ENCODE peak calls at places on chromosomes 7 and 10, in four cellular contexts. W is mesothelial cell of epicardium, J is astrocyte of the spinal cord, A is fibroblast of the aortic adventitia. M is an unnamed sample.

GRCh38 chr10:1061930-1062769 is 6.0 kb downstream of the WDR37 start:
- DNase-seq in W (no peak), J (peak), A (peak), M (no peak)

GRCh38 chr7:159009951-159010350 is 134.7 kb downstream of the VIPR2 start:
- DNase-seq in W (no peak), J (no peak), A (no peak), M (no peak)

GRCh38 chr7:116782177-116782711 is 80.1 kb upstream of the CAPZA2 start:
- DNase-seq in W (no peak), J (peak), A (peak), M (no peak)

GRCh38 chr7:155860840-155861479 is 48.7 kb upstream of the SHH start:
- DNase-seq in W (no peak), J (peak), A (peak), M (no peak)

GRCh38 chr7:76149847-76150691 is 51.6 kb upstream of the SRRM3 start:
- DNase-seq in W (no peak), J (no peak), A (no peak), M (no peak)

GRCh38 chr7:111357691-111358090 is 204.6 kb downstream of the IMMP2L start:
- DNase-seq in W (no peak), J (peak), A (peak), M (no peak)

GRCh38 chr7:132475669-132476116 is 100.6 kb downstream of the PLXNA4 start:
- DNase-seq in W (no peak), J (no peak), A (no peak), M (no peak)

GRCh38 chr7:40234046-40234445 is 99.2 kb downstream of the SUGCT start:
- DNase-seq in W (no peak), J (no peak), A (no peak), M (no peak)

GRCh38 chr10:62239994-62240393 is 28.6 kb downstream of the RTKN2 start:
- DNase-seq in W (no peak), J (no peak), A (no peak), M (no peak)

GRCh38 chr10:73577788-73578187 is 13.4 kb downstream of the USP54 start:
- DNase-seq in W (no peak), J (peak), A (peak), M (no peak)

GRCh38 chr10:105586451-105587098 is 945.5 kb downstream of the SORCS3 start:
- DNase-seq in W (no peak), J (peak), A (peak), M (no peak)

GRCh38 chr7:55903985-55904759 is 16.9 kb downstream of the ZNF713 start:
- DNase-seq in W (no peak), J (no peak), A (no peak), M (no peak)

GRCh38 chr10:21502371-21502765 is 23.1 kb downstream of the SKIDA1 start:
- DNase-seq in W (no peak), J (no peak), A (no peak), M (no peak)

GRCh38 chr7:18566829-18567228 is 71.3 kb downstream of the HDAC9 start:
- DNase-seq in W (no peak), J (no peak), A (no peak), M (peak)

GRCh38 chr7:116547347-116547746 is 22.5 kb downstream of the CAV1 start:
- DNase-seq in W (no peak), J (no peak), A (peak), M (no peak)

GRCh38 chr10:69334258-69335062 is 56.2 kb downstream of the HK1 start:
- DNase-seq in W (no peak), J (no peak), A (no peak), M (no peak)

GRCh38 chr7:70356324-70356797 is 758.1 kb downstream of the AUTS2 start:
- DNase-seq in W (no peak), J (no peak), A (no peak), M (no peak)

GRCh38 chr7:156725074-156725473 is 84.5 kb downstream of the RNF32 start:
- DNase-seq in W (no peak), J (peak), A (no peak), M (no peak)

GRCh38 chr10:33566426-33566825 is 232.0 kb upstream of the NRP1 start:
- DNase-seq in W (no peak), J (no peak), A (no peak), M (no peak)

GRCh38 chr10:113939212-113939860 is 84.9 kb downstream of the NHLRC2 start:
- DNase-seq in W (no peak), J (no peak), A (no peak), M (no peak)

GRCh38 chr10:49189422-49189821 is 1.2 kb upstream of the TMEM273 start:
- DNase-seq in W (no peak), J (no peak), A (no peak), M (no peak)

GRCh38 chr10:29480281-29480954 is 154.4 kb downstream of the SVIL start:
- DNase-seq in W (no peak), J (no peak), A (no peak), M (no peak)

GRCh38 chr7:12674053-12674452 is 13.4 kb upstream of the ARL4A start:
- DNase-seq in W (no peak), J (no peak), A (no peak), M (no peak)

GRCh38 chr7:12670759-12671545 is 16.5 kb upstream of the ARL4A start:
- DNase-seq in W (no peak), J (no peak), A (no peak), M (no peak)

GRCh38 chr7:12670071-12670729 is 17.2 kb upstream of the ARL4A start:
- DNase-seq in W (no peak), J (peak), A (peak), M (no peak)

DNA sequence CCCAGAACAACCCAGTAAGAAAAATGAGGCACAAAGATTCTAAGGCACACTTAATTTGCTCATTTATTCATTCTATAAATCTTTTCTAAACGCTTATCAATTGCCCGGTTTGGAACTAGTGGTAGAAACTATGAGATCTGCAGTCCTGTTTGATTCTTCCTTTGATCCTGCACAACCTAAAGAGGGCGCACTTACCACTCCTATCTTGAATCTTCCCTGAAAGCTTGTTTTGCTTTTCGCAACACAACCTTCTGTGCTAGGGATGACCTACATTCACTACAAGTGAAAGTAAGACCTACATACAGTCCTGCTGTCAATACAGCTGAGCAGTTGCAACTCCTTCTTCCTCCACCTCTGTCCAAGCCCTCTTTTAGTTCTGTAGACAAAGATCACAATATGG is 12.6 kb upstream of the ARL4A start:
- DNase-seq in W (no peak), J (peak), A (peak), M (no peak)
- TF ChIP-seq CTCF in W (no peak), J (peak), A (peak), M (no peak)

GRCh38 chr10:8477300-8477699 is 422.8 kb downstream of the GATA3 start:
- DNase-seq in W (no peak), J (no peak), A (no peak), M (no peak)

GRCh38 chr10:8468477-8468876 is 414.0 kb downstream of the GATA3 start:
- DNase-seq in W (no peak), J (no peak), A (no peak), M (no peak)

GRCh38 chr10:8473205-8473604 is 418.7 kb downstream of the GATA3 start:
- DNase-seq in W (no peak), J (no peak), A (peak), M (no peak)
- TF ChIP-seq CTCF in W (no peak), J (no peak), A (no peak), M (no peak)

DNA sequence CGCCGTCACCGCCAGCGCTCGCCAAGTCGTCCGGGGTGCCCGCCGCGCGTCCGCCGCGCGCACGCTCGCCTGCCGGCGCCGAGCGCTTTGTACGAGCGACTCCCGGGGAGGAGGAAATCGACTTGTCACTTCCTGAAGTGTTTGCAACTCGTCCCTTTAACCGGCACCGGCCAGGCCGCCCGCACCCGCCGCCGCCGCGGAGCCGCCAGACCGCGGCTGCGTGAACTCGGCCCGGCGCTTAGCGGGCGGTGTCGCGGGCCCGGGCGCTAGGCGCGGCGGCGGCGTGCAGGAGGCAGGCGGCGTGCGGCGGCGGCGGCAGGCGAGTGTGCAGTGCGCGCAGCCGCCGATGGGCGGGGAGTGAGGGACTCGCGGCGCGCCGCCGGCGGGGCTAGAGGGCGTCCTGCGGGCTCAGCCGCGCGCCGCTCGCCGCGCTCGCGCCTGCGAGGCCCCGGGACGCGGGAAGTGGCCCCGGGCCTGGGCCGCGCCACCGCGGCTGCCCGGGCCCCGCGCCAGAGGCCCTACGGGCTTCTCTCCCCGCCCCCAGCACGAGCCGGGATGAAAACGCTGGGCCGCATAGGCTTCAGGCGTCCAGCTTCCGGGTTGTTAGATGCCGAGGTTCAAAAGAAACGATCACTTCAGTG is at the start of gene FAM53B:
- DNase-seq in W (peak), J (peak), A (peak), M (peak)
- TF ChIP-seq CTCF in W (no peak), J (no peak), A (peak), M (no peak)

GRCh38 chr10:127916826-127917225 is 9.9 kb downstream of the PTPRE start:
- DNase-seq in W (no peak), J (no peak), A (no peak), M (no peak)
- TF ChIP-seq CTCF in W (no peak), J (no peak), A (no peak), M (no peak)

DNA sequence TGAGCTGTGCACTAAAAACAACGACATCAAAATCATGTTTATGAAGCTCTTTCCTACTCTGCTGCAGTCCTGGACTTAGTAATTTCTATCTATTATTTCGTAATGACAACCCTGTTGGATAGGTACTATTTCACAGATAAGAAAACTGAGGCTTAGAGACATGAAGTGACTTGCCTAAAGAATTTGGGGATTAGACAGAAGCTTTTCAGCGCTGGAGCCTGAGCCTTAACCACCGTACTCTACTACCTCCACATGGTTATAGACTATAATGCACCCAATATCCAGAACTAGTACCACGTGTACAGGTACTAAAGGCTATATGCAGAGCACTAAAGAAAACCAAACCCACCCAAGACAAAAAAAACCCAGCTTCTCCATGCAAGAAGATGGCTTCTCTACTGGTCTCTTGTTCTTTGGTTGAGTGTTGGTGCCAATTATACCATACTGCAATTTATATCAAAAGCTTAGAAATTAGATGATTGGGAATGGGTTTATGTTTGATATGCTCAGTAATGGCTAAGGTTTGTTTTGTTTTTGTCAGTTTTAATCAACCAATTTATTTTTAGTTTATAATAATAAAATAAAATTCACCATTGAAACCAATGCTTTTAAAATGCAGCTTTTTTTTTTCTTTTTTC is 6.5 kb upstream of the SNX10 start:
- DNase-seq in W (no peak), J (no peak), A (no peak), M (no peak)
- TF ChIP-seq CTCF in W (no peak), J (no peak), A (no peak), M (no peak)

DNA sequence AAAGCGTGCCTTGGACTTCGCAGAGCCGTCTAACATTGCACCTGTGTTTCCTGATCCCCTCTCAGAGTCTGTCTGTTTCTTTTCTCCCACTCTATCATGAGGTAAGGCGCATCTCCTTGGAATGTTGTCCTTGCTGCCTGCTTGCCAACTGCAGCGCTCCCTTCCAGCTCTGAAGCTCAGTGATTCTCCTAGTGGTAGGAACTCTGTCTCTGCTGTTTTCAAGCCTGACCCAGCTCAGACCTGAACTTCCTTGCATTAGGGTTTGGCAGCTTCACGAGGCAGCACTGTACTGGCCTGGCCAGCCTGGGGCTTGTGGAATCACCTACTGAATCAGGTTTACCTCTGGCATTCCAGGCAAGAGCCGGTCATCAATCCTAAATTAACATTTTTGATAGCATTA is 123.9 kb downstream of the CREB5 start:
- DNase-seq in W (peak), J (peak), A (peak), M (no peak)
- TF ChIP-seq CTCF in W (no peak), J (peak), A (peak), M (no peak)

DNA sequence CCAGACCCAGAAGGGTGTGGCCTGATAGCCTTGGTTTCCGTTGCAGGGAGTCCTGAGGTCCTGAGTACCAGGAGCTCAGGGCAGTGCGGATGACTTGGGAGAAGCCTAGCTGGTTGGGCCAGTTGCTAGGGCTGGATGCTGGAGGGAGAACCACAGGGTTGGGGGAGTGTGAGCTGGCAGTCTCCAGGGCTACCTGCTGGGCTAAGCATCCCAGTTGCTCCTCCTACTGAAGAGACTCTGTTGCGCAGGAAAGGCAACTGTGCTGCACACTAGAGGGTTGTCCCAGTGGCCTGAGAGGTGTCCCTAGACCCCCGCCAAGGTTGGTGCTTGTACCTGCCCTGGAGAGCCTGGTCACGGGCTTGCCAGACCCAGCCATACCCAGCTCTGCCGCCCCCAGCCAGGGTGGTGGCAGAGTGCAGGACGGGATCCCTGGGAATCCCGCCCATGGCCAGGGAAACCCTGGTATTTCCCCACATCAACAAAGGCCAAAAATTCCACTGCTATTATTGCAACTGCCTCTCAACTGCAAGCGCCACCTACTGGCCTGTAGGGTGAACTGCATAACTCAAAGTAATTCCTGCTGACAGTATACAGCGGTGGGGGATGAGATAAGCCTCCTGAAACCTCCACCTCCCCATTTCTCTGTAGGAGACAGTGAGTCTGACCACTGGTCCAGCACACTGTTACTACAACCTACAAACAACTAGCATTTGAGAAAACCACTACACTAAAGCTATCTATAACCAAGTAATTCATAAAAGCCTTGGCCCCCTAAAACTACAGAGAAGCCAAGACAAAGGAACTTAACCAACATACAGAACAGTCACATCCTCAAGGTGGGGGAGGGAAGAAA is 67.6 kb upstream of the DDC start:
- DNase-seq in W (peak), J (peak), A (peak), M (peak)
- TF ChIP-seq CTCF in W (peak), J (peak), A (peak), M (no peak)

DNA sequence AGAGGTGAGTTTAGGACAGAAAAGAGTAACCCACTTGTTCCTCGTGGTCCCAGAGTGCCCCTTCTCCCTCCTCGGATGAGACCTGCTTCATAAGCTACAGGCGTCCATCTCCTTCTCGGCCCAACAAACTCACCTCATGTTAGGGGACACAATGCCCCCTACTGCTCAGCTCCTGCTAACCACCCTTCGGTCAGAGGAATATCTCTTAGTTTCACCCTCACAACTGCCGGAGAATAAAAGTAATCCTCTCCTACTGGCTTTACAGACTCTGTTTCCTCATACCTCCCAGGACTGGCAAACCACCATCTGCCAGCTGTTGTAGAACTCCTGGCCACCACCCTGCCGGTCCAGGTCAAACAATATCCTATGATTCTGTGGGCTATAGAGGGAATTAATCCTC is 3.2 kb downstream of the AKR1B15 start:
- DNase-seq in W (no peak), J (no peak), A (peak), M (no peak)
- TF ChIP-seq CTCF in W (no peak), J (peak), A (peak), M (no peak)